ENCODE peak calls at places on chromosome 18, in four cellular contexts. One of them, this sample, is unnamed.

GRCh38 chr18:54284967-54285785 is 15.9 kb downstream of the POLI start:
- DNase-seq in aorta: peak; percentile 61
- DNase-seq in AG04450: peak; percentile 27
- DNase-seq in CD8-positive, alpha-beta T cell: no peak
- DNase-seq in this sample: peak; percentile 82

GRCh38 chr18:50203801-50204604 is 9.1 kb upstream of the MYO5B start:
- DNase-seq in aorta: no peak
- DNase-seq in AG04450: no peak
- DNase-seq in CD8-positive, alpha-beta T cell: no peak
- DNase-seq in this sample: no peak

GRCh38 chr18:45006934-45007333 is 326.2 kb downstream of the SETBP1 start:
- DNase-seq in aorta: no peak
- DNase-seq in AG04450: no peak
- DNase-seq in CD8-positive, alpha-beta T cell: no peak
- DNase-seq in this sample: no peak

GRCh38 chr18:27746241-27746640 is 430.7 kb downstream of the CDH2 start:
- DNase-seq in aorta: no peak
- DNase-seq in AG04450: no peak
- DNase-seq in CD8-positive, alpha-beta T cell: no peak
- DNase-seq in this sample: no peak

GRCh38 chr18:13614701-13615288 is 111.6 kb downstream of the FAM210A start:
- DNase-seq in aorta: peak; percentile 83
- DNase-seq in AG04450: no peak
- DNase-seq in CD8-positive, alpha-beta T cell: peak; percentile 52
- DNase-seq in this sample: peak; percentile 79

GRCh38 chr18:32893915-32894314 is 121.1 kb upstream of the KLHL14 start:
- DNase-seq in aorta: no peak
- DNase-seq in AG04450: no peak
- DNase-seq in CD8-positive, alpha-beta T cell: no peak
- DNase-seq in this sample: no peak

GRCh38 chr18:10006261-10006903 is 92.6 kb downstream of the VAPA start:
- DNase-seq in aorta: no peak
- DNase-seq in AG04450: peak; percentile 6
- DNase-seq in CD8-positive, alpha-beta T cell: no peak
- DNase-seq in this sample: peak; percentile 59

GRCh38 chr18:46264255-46264654 is 160.1 kb downstream of the HAUS1 start:
- DNase-seq in aorta: no peak
- DNase-seq in AG04450: no peak
- DNase-seq in CD8-positive, alpha-beta T cell: no peak
- DNase-seq in this sample: no peak

GRCh38 chr18:43887491-43887890 is 610.2 kb upstream of the SYT4 start:
- DNase-seq in aorta: no peak
- DNase-seq in AG04450: no peak
- DNase-seq in CD8-positive, alpha-beta T cell: no peak
- DNase-seq in this sample: no peak

GRCh38 chr18:63199743-63200241 is 119.8 kb downstream of the BCL2 start:
- DNase-seq in aorta: no peak
- DNase-seq in AG04450: no peak
- DNase-seq in CD8-positive, alpha-beta T cell: peak; percentile 47
- DNase-seq in this sample: no peak

GRCh38 chr18:36179562-36180334 is 7.5 kb upstream of the MOCOS start:
- DNase-seq in aorta: peak; percentile 90
- DNase-seq in AG04450: peak; percentile 78
- DNase-seq in CD8-positive, alpha-beta T cell: no peak
- DNase-seq in this sample: peak; percentile 94

GRCh38 chr18:13872932-13873331 is 42.4 kb downstream of the MC2R start:
- DNase-seq in aorta: no peak
- DNase-seq in AG04450: no peak
- DNase-seq in CD8-positive, alpha-beta T cell: no peak
- DNase-seq in this sample: no peak

GRCh38 chr18:46793565-46793964 is 36.7 kb upstream of the ST8SIA5 start:
- DNase-seq in aorta: no peak
- DNase-seq in AG04450: no peak
- DNase-seq in CD8-positive, alpha-beta T cell: no peak
- DNase-seq in this sample: no peak

GRCh38 chr18:7980136-7980535 is 413.0 kb downstream of the PTPRM start:
- DNase-seq in aorta: no peak
- DNase-seq in AG04450: no peak
- DNase-seq in CD8-positive, alpha-beta T cell: no peak
- DNase-seq in this sample: no peak

GRCh38 chr18:7977897-7978296 is 410.8 kb downstream of the PTPRM start:
- DNase-seq in aorta: no peak
- DNase-seq in AG04450: no peak
- DNase-seq in CD8-positive, alpha-beta T cell: no peak
- DNase-seq in this sample: no peak

GRCh38 chr18:7978834-7979233 is 411.7 kb downstream of the PTPRM start:
- DNase-seq in aorta: no peak
- DNase-seq in AG04450: no peak
- DNase-seq in CD8-positive, alpha-beta T cell: no peak
- DNase-seq in this sample: no peak

GRCh38 chr18:7979714-7980113 is 412.6 kb downstream of the PTPRM start:
- DNase-seq in aorta: no peak
- DNase-seq in AG04450: no peak
- DNase-seq in CD8-positive, alpha-beta T cell: no peak
- DNase-seq in this sample: no peak

GRCh38 chr18:7974200-7974874 is 407.2 kb downstream of the PTPRM start:
- DNase-seq in aorta: no peak
- DNase-seq in AG04450: no peak
- DNase-seq in CD8-positive, alpha-beta T cell: no peak
- DNase-seq in this sample: no peak
- H3K4me3 ChIP-seq in aorta: no peak overlapping the region
- H3K4me3 ChIP-seq in AG04450: no peak overlapping the region
- H3K4me3 ChIP-seq in CD8-positive, alpha-beta T cell: no peak overlapping the region
- H3K4me3 ChIP-seq in this sample: no peak overlapping the region

DNA sequence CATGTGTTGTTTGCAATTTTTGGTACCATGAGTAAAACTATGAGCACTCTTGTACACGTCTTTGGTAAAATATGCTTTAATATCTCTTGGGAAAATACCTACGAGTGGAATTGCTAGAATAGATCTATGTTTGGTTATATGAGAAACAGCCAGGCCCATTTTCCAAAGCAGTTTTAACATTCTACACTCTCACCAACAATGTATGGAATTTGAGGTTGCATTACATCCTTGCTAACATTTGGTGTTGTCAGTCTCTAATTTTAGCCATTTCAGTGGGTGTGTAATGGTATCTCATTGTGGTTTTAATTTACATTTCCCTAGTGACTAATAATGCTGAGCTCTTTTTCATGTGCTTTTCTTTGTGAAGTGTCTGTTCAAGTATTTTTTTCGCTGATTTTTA is 118.9 kb upstream of the TCF4 start:
- DNase-seq in aorta: no peak
- DNase-seq in AG04450: peak; percentile 51
- DNase-seq in CD8-positive, alpha-beta T cell: no peak
- DNase-seq in this sample: no peak
- H3K27ac ChIP-seq in aorta: no peak overlapping the region
- H3K27ac ChIP-seq in AG04450: no peak overlapping the region
- H3K27ac ChIP-seq in CD8-positive, alpha-beta T cell: no peak overlapping the region
- H3K27ac ChIP-seq in this sample: no peak overlapping the region

DNA sequence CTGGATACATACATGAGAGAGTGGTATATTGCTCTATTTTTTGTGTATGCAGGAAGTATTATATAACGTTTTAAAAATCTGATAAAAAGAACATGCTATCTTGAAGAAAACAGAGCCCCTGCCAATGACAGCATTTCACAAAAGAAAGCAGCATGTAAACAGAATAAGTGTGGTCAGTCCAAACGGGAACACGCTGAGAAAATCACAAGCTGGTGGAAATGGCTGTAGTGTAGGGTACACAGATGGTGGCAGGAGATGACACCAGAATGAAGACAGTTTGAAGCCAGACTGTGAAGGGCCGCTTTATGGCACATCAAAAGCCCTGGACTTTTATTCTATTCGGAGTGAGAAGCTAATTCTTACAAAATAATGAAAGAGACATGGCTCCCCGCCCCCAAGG is 217.5 kb upstream of the SMAD7 start:
- DNase-seq in aorta: no peak
- DNase-seq in AG04450: no peak
- DNase-seq in CD8-positive, alpha-beta T cell: no peak
- DNase-seq in this sample: no peak
- H3K4me3 ChIP-seq in aorta: no peak overlapping the region
- H3K4me3 ChIP-seq in AG04450: no peak overlapping the region
- H3K4me3 ChIP-seq in CD8-positive, alpha-beta T cell: no peak overlapping the region
- H3K4me3 ChIP-seq in this sample: no peak overlapping the region

DNA sequence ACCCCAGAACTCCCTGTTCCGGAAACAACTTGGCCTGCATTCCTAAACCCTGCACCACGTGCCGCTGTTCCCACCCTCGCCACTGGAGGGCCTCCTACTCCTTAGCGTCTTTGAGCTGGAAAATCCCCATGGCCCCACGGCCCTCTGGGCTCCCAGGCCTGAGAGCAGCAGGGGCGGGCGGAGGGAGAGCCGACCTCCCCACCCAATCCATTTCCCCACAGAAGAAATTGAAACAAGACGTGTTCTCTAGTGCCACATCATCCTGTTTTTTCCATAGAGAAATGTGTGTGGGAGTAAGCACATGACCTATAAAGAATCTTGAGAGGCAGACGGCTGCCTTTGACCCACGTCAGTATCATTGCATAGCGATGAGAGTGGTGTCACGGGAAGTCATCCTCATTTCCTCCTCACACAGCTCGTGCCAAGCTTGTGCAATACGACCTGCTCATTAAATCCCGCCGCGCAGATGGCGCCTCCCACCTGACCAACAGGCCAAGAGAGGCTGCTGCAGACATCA is 79.2 kb downstream of the LAMA1 start:
- DNase-seq in aorta: peak; percentile 94
- DNase-seq in AG04450: peak; percentile 94
- DNase-seq in CD8-positive, alpha-beta T cell: no peak
- DNase-seq in this sample: peak; percentile 82
- H3K27ac ChIP-seq in aorta: no peak overlapping the region
- H3K27ac ChIP-seq in AG04450: peak overlapping the region; percentile 92
- H3K27ac ChIP-seq in CD8-positive, alpha-beta T cell: no peak overlapping the region
- H3K27ac ChIP-seq in this sample: no peak overlapping the region

DNA sequence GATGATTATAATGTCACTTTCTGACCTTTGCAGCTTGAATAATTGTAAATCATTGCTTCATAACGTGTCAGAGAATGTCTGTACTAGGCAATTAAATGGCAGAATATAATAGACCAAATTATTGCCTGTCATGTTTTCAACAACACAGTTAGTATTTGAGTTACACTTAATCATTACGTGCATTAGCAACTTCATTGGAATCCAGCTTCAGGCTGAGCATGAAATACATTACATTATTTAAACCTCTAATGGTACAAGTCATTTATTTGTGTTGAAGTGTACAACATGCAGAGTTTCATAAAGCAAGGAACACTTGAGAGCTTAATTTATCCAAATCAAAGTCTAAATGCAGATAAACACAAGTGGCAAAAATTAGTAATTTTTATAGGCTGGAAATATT is 48.0 kb downstream of the ZNF407 start:
- DNase-seq in aorta: no peak
- DNase-seq in AG04450: no peak
- DNase-seq in CD8-positive, alpha-beta T cell: no peak
- DNase-seq in this sample: no peak
- H3K4me3 ChIP-seq in aorta: no peak overlapping the region
- H3K4me3 ChIP-seq in AG04450: no peak overlapping the region
- H3K4me3 ChIP-seq in CD8-positive, alpha-beta T cell: no peak overlapping the region
- H3K4me3 ChIP-seq in this sample: no peak overlapping the region